ENCODE peak calls at places on chromosomes 12 and 14, in eight cellular contexts. O is nephron progenitor cell, Q is cardiac muscle cell, F is D721Med, R is tibial nerve, E is lower leg skin, A is AG09309, H is endothelial cell. L is an unnamed sample.

GRCh38 chr12:100372846-100373245 is 16.0 kb downstream of the SLC17A8 start:
- DNase-seq in O (no peak), Q (no peak), F (no peak), R (no peak), E (no peak), A (no peak), H (no peak), L (no peak)

GRCh38 chr14:106087855-106088254 is 561.5 kb downstream of the TMEM121 start:
- DNase-seq in O (no peak), Q (no peak), F (no peak), R (no peak), E (no peak), A (no peak), H (no peak), L (no peak)

GRCh38 chr14:101226603-101227425 is 323.3 kb upstream of the RTL1 start:
- DNase-seq in O (no peak), Q (no peak), F (no peak), R (no peak), E (no peak), A (no peak), H (no peak), L (no peak)

GRCh38 chr14:34368115-34368970 is 93.7 kb downstream of the SPTSSA start:
- DNase-seq in O (no peak), Q (peak), F (no peak), R (no peak), E (no peak), A (peak), H (no peak), L (no peak)

GRCh38 chr14:34465069-34465859 is 3.2 kb upstream of the SPTSSA start:
- DNase-seq in O (no peak), Q (peak), F (no peak), R (no peak), E (no peak), A (no peak), H (no peak), L (no peak)

GRCh38 chr12:79983492-79983891 is 48.6 kb upstream of the PPP1R12A start:
- DNase-seq in O (no peak), Q (peak), F (no peak), R (no peak), E (no peak), A (peak), H (no peak), L (no peak)

GRCh38 chr14:101109981-101110728 is 206.6 kb upstream of the RTL1 start:
- DNase-seq in O (no peak), Q (no peak), F (no peak), R (no peak), E (peak), A (no peak), H (no peak), L (no peak)

GRCh38 chr14:99725774-99726537 is 41.9 kb downstream of the CYP46A1 start:
- DNase-seq in O (no peak), Q (no peak), F (no peak), R (no peak), E (peak), A (no peak), H (no peak), L (peak)

GRCh38 chr14:92917956-92918355 is 5.0 kb upstream of the CHGA start:
- DNase-seq in O (no peak), Q (no peak), F (no peak), R (no peak), E (no peak), A (no peak), H (no peak), L (no peak)

GRCh38 chr12:107106241-107107025 is 13.1 kb upstream of the CRY1 start:
- DNase-seq in O (no peak), Q (no peak), F (no peak), R (no peak), E (no peak), A (no peak), H (no peak), L (no peak)

GRCh38 chr12:124916370-124917134 is 2.1 kb upstream of the UBC start:
- DNase-seq in O (no peak), Q (peak), F (no peak), R (peak), E (peak), A (peak), H (no peak), L (peak)

GRCh38 chr12:13181375-13182070 is 15.0 kb upstream of the EMP1 start:
- DNase-seq in O (no peak), Q (no peak), F (no peak), R (no peak), E (no peak), A (no peak), H (no peak), L (no peak)

GRCh38 chr12:40226652-40227051 is 1.9 kb downstream of the LRRK2 start:
- DNase-seq in O (no peak), Q (peak), F (no peak), R (peak), E (peak), A (peak), H (no peak), L (no peak)

GRCh38 chr12:230925-231671 is 17.1 kb upstream of the SLC6A12 start:
- DNase-seq in O (no peak), Q (no peak), F (no peak), R (no peak), E (no peak), A (no peak), H (no peak), L (no peak)

GRCh38 chr12:84807249-84807648 is 105.3 kb downstream of the SLC6A15 start:
- DNase-seq in O (no peak), Q (no peak), F (no peak), R (no peak), E (no peak), A (no peak), H (no peak), L (no peak)

GRCh38 chr12:122813310-122813713 is 21.9 kb upstream of the HIP1R start:
- DNase-seq in O (no peak), Q (no peak), F (no peak), R (no peak), E (no peak), A (no peak), H (no peak), L (no peak)

GRCh38 chr12:5745251-5745888 is 199.7 kb downstream of the ANO2 start:
- DNase-seq in O (peak), Q (peak), F (peak), R (peak), E (peak), A (peak), H (peak), L (peak)

GRCh38 chr14:92719421-92719820 is 29.0 kb downstream of the LGMN start:
- DNase-seq in O (no peak), Q (no peak), F (no peak), R (no peak), E (no peak), A (peak), H (no peak), L (no peak)

GRCh38 chr14:57486767-57487379 is 6.8 kb downstream of the CCDC198 start:
- DNase-seq in O (peak), Q (peak), F (peak), R (no peak), E (no peak), A (no peak), H (no peak), L (no peak)

GRCh38 chr12:49990269-49990668 is 17.5 kb downstream of the AQP6 start:
- DNase-seq in O (no peak), Q (peak), F (no peak), R (no peak), E (no peak), A (peak), H (no peak), L (no peak)

GRCh38 chr12:32499048-32499447 is 99.7 kb downstream of the FGD4 start:
- DNase-seq in O (no peak), Q (no peak), F (no peak), R (no peak), E (no peak), A (no peak), H (no peak), L (no peak)

GRCh38 chr14:72801381-72801812 is 92.5 kb downstream of the DPF3 start:
- DNase-seq in O (no peak), Q (peak), F (no peak), R (no peak), E (no peak), A (peak), H (no peak), L (no peak)

GRCh38 chr14:72476657-72477499 is 417.0 kb downstream of the DPF3 start:
- DNase-seq in O (no peak), Q (no peak), F (no peak), R (no peak), E (no peak), A (peak), H (no peak), L (peak)

GRCh38 chr12:125140239-125140917 is 75.1 kb downstream of the AACS start:
- DNase-seq in O (no peak), Q (no peak), F (no peak), R (no peak), E (no peak), A (no peak), H (peak), L (no peak)

GRCh38 chr14:36508418-36509051 is 11.5 kb downstream of the NKX2-1 start:
- DNase-seq in O (no peak), Q (no peak), F (no peak), R (no peak), E (no peak), A (no peak), H (no peak), L (no peak)

GRCh38 chr12:115046805-115047204 is 362.8 kb upstream of the TBX3 start:
- DNase-seq in O (no peak), Q (no peak), F (no peak), R (no peak), E (no peak), A (no peak), H (no peak), L (no peak)
- TF ChIP-seq CTCF in O (no peak), Q (no peak), F (no peak), R (no peak), E (no peak), A (no peak), H (no peak), L (no peak)

GRCh38 chr12:78086553-78087362 is 256.1 kb downstream of the NAV3 start:
- DNase-seq in O (no peak), Q (no peak), F (no peak), R (no peak), E (no peak), A (no peak), H (no peak), L (no peak)
- TF ChIP-seq CTCF in O (no peak), Q (no peak), F (no peak), R (no peak), E (no peak), A (no peak), H (peak), L (no peak)

DNA sequence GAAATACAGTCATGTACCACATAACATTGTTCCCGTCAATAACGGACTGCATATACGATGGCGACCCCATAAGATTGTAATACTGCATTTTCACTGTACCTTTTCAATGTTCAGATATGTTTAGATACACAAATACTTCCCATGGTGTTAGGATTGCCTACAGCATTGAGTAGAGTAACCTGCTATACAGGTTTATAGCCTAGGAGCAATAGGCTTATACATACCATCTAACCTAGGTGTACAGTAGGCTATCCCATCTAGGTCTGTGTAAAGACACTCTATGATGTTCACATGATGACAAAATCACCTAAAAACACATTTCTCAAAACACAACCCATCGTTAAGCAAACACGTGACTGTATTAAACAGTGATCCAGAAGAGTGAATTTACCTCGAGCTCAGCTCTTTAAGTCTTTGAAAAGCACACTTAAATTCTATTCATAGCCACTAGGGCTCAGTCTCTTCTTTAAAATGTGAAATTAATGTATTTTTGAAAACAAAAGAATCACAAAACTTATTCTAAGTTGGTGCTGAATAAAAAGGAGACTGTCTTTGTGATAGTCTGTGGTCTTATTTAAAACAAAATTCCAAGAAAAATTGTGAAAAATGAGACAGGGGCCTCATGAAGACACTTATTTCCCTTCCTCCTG is 239.1 kb upstream of the ARID2 start:
- DNase-seq in O (no peak), Q (no peak), F (no peak), R (no peak), E (no peak), A (no peak), H (no peak), L (no peak)
- TF ChIP-seq CTCF in O (no peak), Q (no peak), F (no peak), R (no peak), E (no peak), A (no peak), H (no peak), L (no peak)

DNA sequence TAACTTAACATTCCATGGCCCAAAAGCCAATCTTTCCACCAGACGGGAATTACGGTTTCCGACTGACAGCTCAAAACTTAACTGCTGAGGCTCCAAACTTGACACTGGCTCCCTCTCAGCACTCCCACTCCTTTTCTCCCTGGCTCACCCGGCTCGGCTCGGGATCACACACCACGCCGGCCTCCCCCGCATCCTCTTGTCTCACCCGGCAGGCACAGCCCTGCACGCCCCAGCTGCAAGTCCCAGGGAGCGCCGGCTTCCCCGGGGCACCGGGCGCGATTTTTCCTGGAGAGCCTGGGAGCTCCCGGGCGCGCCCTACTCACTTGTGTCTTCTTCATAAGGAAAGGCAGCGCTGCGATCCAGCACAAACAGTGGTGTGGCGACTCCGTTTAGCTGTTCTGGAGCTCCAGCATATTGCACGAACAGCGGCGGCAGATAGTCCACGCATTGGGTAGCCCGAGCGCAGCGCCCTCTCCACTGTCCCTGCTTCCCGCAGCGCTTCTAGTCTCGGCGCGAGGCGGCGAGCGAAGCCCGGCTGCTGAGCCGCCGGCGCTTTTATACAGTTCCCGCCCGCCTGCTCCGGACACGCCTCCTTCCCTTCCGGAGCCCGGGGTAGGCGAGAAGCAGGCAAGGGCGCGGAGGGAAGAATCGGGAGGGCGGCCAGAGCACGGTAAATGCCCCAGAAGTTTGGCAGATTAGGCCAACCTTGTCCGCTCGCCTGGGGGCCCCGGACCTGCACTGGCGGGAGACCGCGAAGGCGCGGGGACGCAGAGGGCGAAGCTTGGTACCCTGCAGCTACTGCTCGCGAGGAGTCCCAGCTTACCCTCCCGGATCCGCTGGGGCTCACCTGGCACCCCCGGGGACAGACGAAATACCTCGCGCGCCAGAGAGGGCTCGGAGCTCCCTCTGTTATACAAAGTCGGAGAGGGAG is at the start of gene KITLG:
- DNase-seq in O (peak), Q (peak), F (no peak), R (peak), E (peak), A (no peak), H (peak), L (no peak)
- TF ChIP-seq CTCF in O (no peak), Q (peak), F (peak), R (peak), E (no peak), A (peak), H (no peak), L (no peak)

GRCh38 chr12:58931518-58931917 is 11.2 kb upstream of the LRIG3 start:
- DNase-seq in O (no peak), Q (no peak), F (no peak), R (no peak), E (no peak), A (no peak), H (no peak), L (no peak)
- TF ChIP-seq CTCF in O (no peak), Q (no peak), F (peak), R (no peak), E (no peak), A (no peak), H (no peak), L (no peak)

DNA sequence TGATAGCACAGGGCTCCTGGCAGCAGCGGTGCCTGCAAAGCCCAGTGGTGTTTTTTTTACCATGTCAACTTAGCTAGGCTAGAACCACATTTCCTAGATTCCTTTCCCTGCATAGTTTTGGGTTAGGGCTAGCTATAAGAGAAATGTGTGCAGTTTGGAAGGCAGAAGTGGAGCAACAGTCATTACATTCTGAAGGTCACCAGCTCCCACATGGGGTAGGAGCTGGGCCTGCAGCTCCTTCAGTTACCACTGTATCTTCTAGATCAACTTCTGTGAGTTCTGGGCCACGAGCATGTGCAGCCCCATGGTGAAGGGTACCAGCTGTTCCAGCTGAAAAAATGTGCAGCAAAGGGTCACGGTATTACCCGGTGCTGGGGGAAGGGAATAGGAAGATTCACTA is 2.3 kb upstream of the SLC25A3 start:
- DNase-seq in O (no peak), Q (peak), F (no peak), R (no peak), E (no peak), A (no peak), H (no peak), L (no peak)
- TF ChIP-seq CTCF in O (no peak), Q (no peak), F (no peak), R (no peak), E (no peak), A (no peak), H (no peak), L (no peak)

GRCh38 chr14:80202888-80203562 is 8.3 kb downstream of the DIO2 start:
- DNase-seq in O (peak), Q (peak), F (no peak), R (no peak), E (no peak), A (no peak), H (peak), L (no peak)
- TF ChIP-seq CTCF in O (peak), Q (peak), F (peak), R (no peak), E (no peak), A (peak), H (peak), L (no peak)

GRCh38 chr12:18224745-18225144 is 36.6 kb upstream of the PIK3C2G start:
- DNase-seq in O (no peak), Q (peak), F (peak), R (no peak), E (no peak), A (peak), H (no peak), L (no peak)
- TF ChIP-seq CTCF in O (peak), Q (peak), F (peak), R (peak), E (no peak), A (peak), H (peak), L (no peak)

DNA sequence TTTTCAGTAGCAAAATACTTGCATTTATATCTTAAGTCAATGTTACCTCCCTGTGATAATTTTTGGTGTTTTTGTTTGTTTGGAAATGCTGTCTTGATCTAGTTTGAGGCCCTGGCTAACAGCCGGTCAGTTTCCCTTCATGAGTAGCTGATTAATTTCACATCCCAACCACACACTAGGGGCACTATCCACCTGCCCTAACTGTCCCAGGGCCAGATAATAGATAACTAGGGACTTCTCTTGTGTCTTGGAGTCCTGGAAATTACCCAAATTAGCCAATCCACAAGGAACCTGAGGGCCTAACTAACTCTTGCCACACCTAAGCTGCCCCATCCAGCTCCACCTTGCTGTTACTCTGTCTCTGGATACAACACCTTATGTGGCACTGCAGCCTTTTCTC is 399.9 kb downstream of the FOXG1 start:
- DNase-seq in O (no peak), Q (no peak), F (no peak), R (no peak), E (no peak), A (no peak), H (no peak), L (no peak)
- TF ChIP-seq CTCF in O (no peak), Q (no peak), F (no peak), R (no peak), E (no peak), A (no peak), H (no peak), L (no peak)

GRCh38 chr14:87443039-87443438 is 549.9 kb downstream of the GALC start:
- DNase-seq in O (no peak), Q (no peak), F (no peak), R (no peak), E (no peak), A (no peak), H (no peak), L (no peak)
- TF ChIP-seq CTCF in O (no peak), Q (no peak), F (no peak), R (no peak), E (no peak), A (no peak), H (no peak), L (no peak)